ENCODE peak calls at places on chromosomes 7 and 10, in nine cellular contexts. One of them, this sample, is unnamed.
A peak's percentile ranks its signal among the peaks of the same experiment; 100 is the strongest.

GRCh38 chr7:110592557-110592956 is 498.4 kb upstream of the LRRN3 start:
- DNase-seq in fibroblast of lung: no peak
- DNase-seq in HL-60: no peak
- DNase-seq in esophagus muscularis mucosa: no peak
- DNase-seq in endothelial cell: no peak
- DNase-seq in transverse colon: no peak
- DNase-seq in colonic mucosa: no peak
- DNase-seq in BE2C: no peak
- DNase-seq in stomach: no peak
- DNase-seq in this sample: no peak

GRCh38 chr7:82677493-82677892 is 233.9 kb upstream of the CACNA2D1 start:
- DNase-seq in esophagus muscularis mucosa: no peak
- DNase-seq in transverse colon: peak; percentile 11
- DNase-seq in endothelial cell: no peak
- DNase-seq in fibroblast of lung: peak; percentile 28
- DNase-seq in BE2C: peak; percentile 16
- DNase-seq in colonic mucosa: no peak
- DNase-seq in HL-60: no peak
- DNase-seq in stomach: no peak
- DNase-seq in this sample: no peak

GRCh38 chr7:158550886-158551452 is 36.7 kb downstream of the PTPRN2 start:
- DNase-seq in BE2C: no peak
- DNase-seq in HL-60: no peak
- DNase-seq in fibroblast of lung: no peak
- DNase-seq in colonic mucosa: no peak
- DNase-seq in stomach: no peak
- DNase-seq in esophagus muscularis mucosa: no peak
- DNase-seq in transverse colon: no peak
- DNase-seq in endothelial cell: no peak
- DNase-seq in this sample: no peak

GRCh38 chr10:23191764-23192395 is at the start of gene PTF1A:
- DNase-seq in colonic mucosa: no peak
- DNase-seq in endothelial cell: no peak
- DNase-seq in transverse colon: no peak
- DNase-seq in esophagus muscularis mucosa: peak; percentile 50
- DNase-seq in BE2C: no peak
- DNase-seq in stomach: no peak
- DNase-seq in fibroblast of lung: no peak
- DNase-seq in HL-60: no peak
- DNase-seq in this sample: no peak

GRCh38 chr7:84844771-84845170 is 342.1 kb downstream of the SEMA3D start:
- DNase-seq in esophagus muscularis mucosa: no peak
- DNase-seq in stomach: no peak
- DNase-seq in fibroblast of lung: no peak
- DNase-seq in HL-60: no peak
- DNase-seq in transverse colon: no peak
- DNase-seq in endothelial cell: no peak
- DNase-seq in BE2C: no peak
- DNase-seq in colonic mucosa: no peak
- DNase-seq in this sample: no peak

GRCh38 chr10:70956029-70956759 is 67.8 kb upstream of the PCBD1 start:
- DNase-seq in colonic mucosa: no peak
- DNase-seq in fibroblast of lung: no peak
- DNase-seq in HL-60: no peak
- DNase-seq in esophagus muscularis mucosa: no peak
- DNase-seq in endothelial cell: peak; percentile 37
- DNase-seq in stomach: no peak
- DNase-seq in transverse colon: no peak
- DNase-seq in BE2C: peak; percentile 27
- DNase-seq in this sample: no peak

GRCh38 chr7:151507806-151508205 is 11.9 kb downstream of the RHEB start:
- DNase-seq in transverse colon: no peak
- DNase-seq in stomach: no peak
- DNase-seq in HL-60: no peak
- DNase-seq in colonic mucosa: no peak
- DNase-seq in endothelial cell: no peak
- DNase-seq in BE2C: no peak
- DNase-seq in esophagus muscularis mucosa: no peak
- DNase-seq in fibroblast of lung: no peak
- DNase-seq in this sample: no peak

GRCh38 chr10:112404612-112405011 is 30.7 kb downstream of the ACSL5 start:
- DNase-seq in colonic mucosa: no peak
- DNase-seq in fibroblast of lung: no peak
- DNase-seq in esophagus muscularis mucosa: no peak
- DNase-seq in transverse colon: no peak
- DNase-seq in endothelial cell: no peak
- DNase-seq in BE2C: no peak
- DNase-seq in stomach: no peak
- DNase-seq in HL-60: no peak
- DNase-seq in this sample: no peak

GRCh38 chr10:117320050-117320665 is 55.1 kb downstream of the PDZD8 start:
- DNase-seq in fibroblast of lung: peak; percentile 40
- DNase-seq in colonic mucosa: no peak
- DNase-seq in HL-60: peak; percentile 8
- DNase-seq in BE2C: peak; percentile 12
- DNase-seq in endothelial cell: peak; percentile 5
- DNase-seq in stomach: no peak
- DNase-seq in esophagus muscularis mucosa: no peak
- DNase-seq in transverse colon: no peak
- DNase-seq in this sample: no peak

DNA sequence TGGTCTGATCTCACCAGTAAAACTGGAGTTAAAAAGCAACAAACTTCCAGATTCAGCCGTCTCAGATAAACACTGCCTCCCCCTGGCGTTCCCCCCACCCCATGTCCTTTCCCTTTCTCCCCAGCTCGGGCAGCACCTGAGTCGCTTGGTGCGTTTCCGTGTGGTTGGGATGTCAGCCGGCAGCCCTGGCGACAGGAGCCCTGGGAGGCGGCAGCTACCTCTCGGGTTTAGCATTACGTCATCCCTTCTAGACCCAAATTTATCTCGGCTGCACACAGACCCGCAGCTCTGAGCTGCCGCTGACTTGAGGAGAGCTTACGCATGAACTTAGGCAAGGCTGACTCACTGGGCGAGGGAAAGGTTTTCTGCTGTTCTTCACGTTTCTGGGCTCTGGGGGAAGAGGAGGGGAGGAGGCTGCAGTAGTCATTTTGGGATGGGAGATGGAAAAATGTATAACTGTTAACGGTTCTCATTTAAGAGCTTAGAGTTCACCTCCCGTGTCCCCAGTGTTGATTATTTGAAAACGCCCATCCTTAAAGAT is 14.4 kb downstream of the MXI1 start:
- DNase-seq in fibroblast of lung: peak; percentile 98
- DNase-seq in HL-60: peak; percentile 86
- DNase-seq in BE2C: peak; percentile 60
- DNase-seq in colonic mucosa: peak; percentile 54
- DNase-seq in endothelial cell: peak; percentile 18
- DNase-seq in stomach: peak; percentile 75
- DNase-seq in esophagus muscularis mucosa: peak; percentile 96
- DNase-seq in transverse colon: peak; percentile 72
- DNase-seq in this sample: peak; percentile 81
- TF ChIP-seq CTCF in fibroblast of lung: peak; percentile 39
- TF ChIP-seq CTCF in HL-60: no peak
- TF ChIP-seq CTCF in BE2C: peak; percentile 16
- TF ChIP-seq CTCF in colonic mucosa: no peak
- TF ChIP-seq CTCF in endothelial cell: no peak
- TF ChIP-seq CTCF in stomach: no peak
- TF ChIP-seq CTCF in esophagus muscularis mucosa: peak; percentile 26
- TF ChIP-seq CTCF in transverse colon: no peak
- TF ChIP-seq CTCF in this sample: no peak

DNA sequence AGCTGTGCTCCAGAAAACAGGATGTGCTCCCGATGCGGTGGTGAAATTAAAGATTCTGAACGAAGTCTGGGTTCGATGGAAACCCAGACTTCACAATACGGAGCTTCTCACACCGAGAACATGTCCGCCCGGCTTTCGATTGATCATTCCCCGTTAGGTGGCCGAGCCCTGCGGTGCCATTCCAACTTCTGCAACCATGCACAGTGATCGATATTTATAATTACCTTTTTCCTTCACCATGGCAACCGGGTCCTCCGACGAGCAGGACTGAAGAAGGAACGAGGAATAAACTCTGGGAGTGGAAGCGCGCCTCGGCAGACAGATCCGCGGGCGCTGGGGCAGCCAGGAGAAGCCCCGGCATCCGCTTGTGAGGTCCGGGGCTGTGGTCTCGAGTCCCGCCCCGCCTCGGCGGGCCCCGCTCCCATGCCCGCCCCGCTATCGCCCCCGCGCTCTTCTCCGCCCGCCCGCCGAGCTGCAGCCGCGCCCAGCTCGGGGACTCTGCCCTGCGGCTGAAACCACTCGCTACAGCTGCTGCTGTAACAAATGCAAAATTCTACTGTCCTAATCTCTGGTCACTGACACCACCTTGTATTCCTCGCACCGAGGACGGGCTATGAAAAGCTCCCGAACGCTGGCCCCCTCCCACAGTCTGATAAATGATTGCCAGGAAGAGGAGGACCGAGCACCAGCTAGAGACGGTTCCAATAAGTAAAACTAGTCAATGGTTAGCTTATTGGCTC is 26.2 kb downstream of the ABLIM1 start:
- DNase-seq in fibroblast of lung: no peak
- DNase-seq in HL-60: no peak
- DNase-seq in BE2C: peak; percentile 62
- DNase-seq in endothelial cell: peak; percentile 43
- DNase-seq in transverse colon: peak; percentile 57
- DNase-seq in colonic mucosa: peak; percentile 67
- DNase-seq in esophagus muscularis mucosa: no peak
- DNase-seq in stomach: no peak
- DNase-seq in this sample: no peak
- TF ChIP-seq CTCF in fibroblast of lung: no peak
- TF ChIP-seq CTCF in HL-60: no peak
- TF ChIP-seq CTCF in BE2C: no peak
- TF ChIP-seq CTCF in endothelial cell: no peak
- TF ChIP-seq CTCF in transverse colon: no peak
- TF ChIP-seq CTCF in colonic mucosa: no peak
- TF ChIP-seq CTCF in esophagus muscularis mucosa: no peak
- TF ChIP-seq CTCF in stomach: no peak
- TF ChIP-seq CTCF in this sample: peak; percentile 17

GRCh38 chr7:104272767-104273384 is 55.5 kb upstream of the LHFPL3 start:
- DNase-seq in transverse colon: no peak
- DNase-seq in BE2C: peak; percentile 9
- DNase-seq in esophagus muscularis mucosa: no peak
- DNase-seq in HL-60: no peak
- DNase-seq in colonic mucosa: peak; percentile 20
- DNase-seq in stomach: no peak
- DNase-seq in fibroblast of lung: peak; percentile 50
- DNase-seq in endothelial cell: peak; percentile 14
- DNase-seq in this sample: no peak
- TF ChIP-seq CTCF in transverse colon: peak; percentile 50
- TF ChIP-seq CTCF in BE2C: peak; percentile 81
- TF ChIP-seq CTCF in esophagus muscularis mucosa: peak; percentile 22
- TF ChIP-seq CTCF in HL-60: peak; percentile 29
- TF ChIP-seq CTCF in colonic mucosa: peak; percentile 56
- TF ChIP-seq CTCF in stomach: peak; percentile 42
- TF ChIP-seq CTCF in fibroblast of lung: peak; percentile 56
- TF ChIP-seq CTCF in endothelial cell: peak; percentile 60
- TF ChIP-seq CTCF in this sample: peak; percentile 11

DNA sequence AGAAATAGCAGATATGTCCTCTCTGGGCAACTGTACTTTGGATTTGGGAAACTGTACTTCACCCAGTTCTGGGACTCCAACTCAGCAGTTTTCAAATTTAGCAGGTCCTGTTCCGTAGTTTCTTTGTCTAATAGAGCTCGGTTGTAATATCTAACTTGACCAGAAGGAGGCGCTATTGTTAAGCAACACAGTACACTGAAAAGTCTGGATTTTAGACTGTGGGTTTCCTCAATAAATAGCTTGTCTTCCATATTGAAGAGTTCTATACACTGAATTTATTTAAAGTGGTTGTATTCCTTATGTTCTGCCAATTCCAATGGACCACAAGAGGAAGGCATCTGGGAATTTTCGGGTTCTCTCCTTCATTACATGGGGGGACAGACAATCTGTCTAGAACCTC is 39.8 kb downstream of the ELFN1 start:
- DNase-seq in HL-60: no peak
- DNase-seq in transverse colon: no peak
- DNase-seq in endothelial cell: no peak
- DNase-seq in stomach: no peak
- DNase-seq in fibroblast of lung: no peak
- DNase-seq in esophagus muscularis mucosa: no peak
- DNase-seq in BE2C: no peak
- DNase-seq in colonic mucosa: no peak
- DNase-seq in this sample: no peak
- TF ChIP-seq CTCF in HL-60: no peak
- TF ChIP-seq CTCF in transverse colon: peak; percentile 22
- TF ChIP-seq CTCF in endothelial cell: peak; percentile 88
- TF ChIP-seq CTCF in stomach: no peak
- TF ChIP-seq CTCF in fibroblast of lung: peak; percentile 42
- TF ChIP-seq CTCF in esophagus muscularis mucosa: peak; percentile 9
- TF ChIP-seq CTCF in BE2C: peak; percentile 68
- TF ChIP-seq CTCF in colonic mucosa: no peak
- TF ChIP-seq CTCF in this sample: no peak

DNA sequence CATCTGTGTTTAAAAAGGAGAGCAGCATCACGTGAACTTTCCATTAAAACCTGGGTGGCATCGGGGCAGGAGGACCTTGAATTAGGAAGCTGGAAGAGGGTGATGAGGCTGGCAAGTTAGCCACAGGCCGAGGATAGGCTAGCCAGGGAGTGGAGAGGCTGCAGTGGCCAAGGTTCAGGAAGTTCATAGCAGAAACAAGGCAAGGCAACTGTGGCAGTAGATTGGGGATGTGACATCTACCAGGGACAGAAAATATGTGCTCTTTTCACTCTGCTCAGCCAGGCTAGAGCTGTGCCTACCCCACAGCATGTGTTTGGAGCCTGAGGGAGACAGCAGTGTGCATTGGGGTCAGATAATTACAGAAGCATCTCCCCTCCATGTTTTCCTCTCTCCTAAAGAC is 2.2 kb upstream of the INPP5F start:
- DNase-seq in fibroblast of lung: no peak
- DNase-seq in BE2C: no peak
- DNase-seq in HL-60: no peak
- DNase-seq in endothelial cell: no peak
- DNase-seq in transverse colon: no peak
- DNase-seq in esophagus muscularis mucosa: no peak
- DNase-seq in colonic mucosa: no peak
- DNase-seq in stomach: no peak
- DNase-seq in this sample: no peak
- TF ChIP-seq CTCF in fibroblast of lung: no peak
- TF ChIP-seq CTCF in BE2C: no peak
- TF ChIP-seq CTCF in HL-60: no peak
- TF ChIP-seq CTCF in endothelial cell: no peak
- TF ChIP-seq CTCF in transverse colon: no peak
- TF ChIP-seq CTCF in esophagus muscularis mucosa: no peak
- TF ChIP-seq CTCF in colonic mucosa: no peak
- TF ChIP-seq CTCF in stomach: no peak
- TF ChIP-seq CTCF in this sample: no peak

GRCh38 chr7:154789404-154789803 is 213.5 kb downstream of the PAXIP1 start:
- DNase-seq in transverse colon: no peak
- DNase-seq in BE2C: peak; percentile 88
- DNase-seq in HL-60: no peak
- DNase-seq in stomach: no peak
- DNase-seq in fibroblast of lung: no peak
- DNase-seq in esophagus muscularis mucosa: no peak
- DNase-seq in colonic mucosa: no peak
- DNase-seq in endothelial cell: peak; percentile 55
- DNase-seq in this sample: no peak
- TF ChIP-seq CTCF in transverse colon: peak; percentile 13
- TF ChIP-seq CTCF in BE2C: peak; percentile 97
- TF ChIP-seq CTCF in HL-60: no peak
- TF ChIP-seq CTCF in stomach: no peak
- TF ChIP-seq CTCF in fibroblast of lung: no peak
- TF ChIP-seq CTCF in esophagus muscularis mucosa: no peak
- TF ChIP-seq CTCF in colonic mucosa: no peak
- TF ChIP-seq CTCF in endothelial cell: no peak
- TF ChIP-seq CTCF in this sample: no peak

GRCh38 chr7:127239814-127240213 is 12.9 kb downstream of the GRM8 start:
- DNase-seq in transverse colon: no peak
- DNase-seq in BE2C: no peak
- DNase-seq in HL-60: no peak
- DNase-seq in fibroblast of lung: no peak
- DNase-seq in stomach: no peak
- DNase-seq in colonic mucosa: no peak
- DNase-seq in esophagus muscularis mucosa: no peak
- DNase-seq in endothelial cell: no peak
- DNase-seq in this sample: no peak
- TF ChIP-seq CTCF in transverse colon: no peak
- TF ChIP-seq CTCF in BE2C: peak; percentile 48
- TF ChIP-seq CTCF in HL-60: peak; percentile 9
- TF ChIP-seq CTCF in fibroblast of lung: no peak
- TF ChIP-seq CTCF in stomach: no peak
- TF ChIP-seq CTCF in colonic mucosa: no peak
- TF ChIP-seq CTCF in esophagus muscularis mucosa: no peak
- TF ChIP-seq CTCF in endothelial cell: peak; percentile 37
- TF ChIP-seq CTCF in this sample: no peak